ENCODE peak calls at places on chromosomes 4 and X, in eight cellular contexts. H, A, M, W, Y, C, E and U are unnamed samples.

GRCh38 chrX:43654431-43655150 is 1.5 kb upstream of the MAOA start:
- DNase-seq in H (peak), A (peak), M (peak), W (peak), Y (peak), C (peak), E (peak), U (peak)

GRCh38 chr4:168475745-168476144 is 4.5 kb downstream of the DDX60L start:
- DNase-seq in H (no peak), A (no peak), M (no peak), W (peak), Y (peak), C (no peak), E (no peak), U (no peak)

GRCh38 chr4:39259571-39260330 is 77.4 kb downstream of the WDR19 start:
- DNase-seq in H (no peak), A (no peak), M (no peak), W (no peak), Y (no peak), C (no peak), E (no peak), U (no peak)

GRCh38 chr4:38071801-38072567 is 111.8 kb downstream of the PTTG2 start:
- DNase-seq in H (peak), A (no peak), M (no peak), W (no peak), Y (peak), C (no peak), E (no peak), U (no peak)

GRCh38 chrX:147079457-147079856 is 264.9 kb upstream of the CXorf51A start:
- DNase-seq in H (no peak), A (no peak), M (no peak), W (no peak), Y (no peak), C (no peak), E (no peak), U (no peak)

GRCh38 chr4:16472537-16472936 is 246.3 kb upstream of the TAPT1 start:
- DNase-seq in H (no peak), A (no peak), M (no peak), W (no peak), Y (no peak), C (no peak), E (no peak), U (no peak)

GRCh38 chr4:133598779-133599178 is 449.7 kb downstream of the PCDH10 start:
- DNase-seq in H (no peak), A (no peak), M (no peak), W (no peak), Y (no peak), C (no peak), E (no peak), U (no peak)

GRCh38 chr4:153545822-153546221 is 79.7 kb downstream of the TMEM131L start:
- DNase-seq in H (no peak), A (no peak), M (no peak), W (no peak), Y (no peak), C (no peak), E (no peak), U (no peak)

GRCh38 chrX:30488092-30488491 is 89.5 kb downstream of the TASL start:
- DNase-seq in H (no peak), A (no peak), M (no peak), W (no peak), Y (peak), C (no peak), E (peak), U (no peak)

GRCh38 chrX:11535156-11535919 is 130.4 kb downstream of the ARHGAP6 start:
- DNase-seq in H (no peak), A (no peak), M (no peak), W (no peak), Y (no peak), C (no peak), E (no peak), U (no peak)

DNA sequence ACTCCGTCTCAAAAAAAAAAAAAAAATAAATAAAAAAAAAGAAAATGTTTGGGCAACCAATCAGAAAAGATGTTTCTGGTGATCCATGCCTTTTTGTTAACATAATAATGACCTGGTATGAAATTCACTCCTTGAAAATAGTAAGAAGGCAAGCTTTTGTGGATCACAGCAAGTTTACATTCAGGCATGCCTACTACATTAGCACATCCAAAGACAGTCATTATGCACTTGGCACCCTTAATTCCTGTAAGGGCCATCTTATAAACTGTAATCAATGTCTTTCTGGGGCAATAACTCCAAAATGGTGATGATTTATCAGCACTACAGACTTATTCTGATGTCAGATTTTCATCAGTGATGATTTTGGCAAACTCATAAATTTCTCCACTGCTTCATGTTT is 1871.6 kb upstream of the AGA start:
- DNase-seq in H (no peak), A (no peak), M (no peak), W (no peak), Y (no peak), C (no peak), E (no peak), U (no peak)
- TF ChIP-seq POLR2A in H (no peak), A (no peak), M (no peak), W (no peak), Y (no peak), C (no peak), E (no peak), U (no peak)

GRCh38 chr4:2008921-2009650 is at the start of gene NELFA:
- DNase-seq in H (peak), A (peak), M (peak), W (peak), Y (peak), C (peak), E (peak), U (peak)
- TF ChIP-seq POLR2A in H (peak), A (peak), M (peak), W (peak), Y (peak), C (peak), E (peak), U (peak)

GRCh38 chrX:45379186-45379585 is 178.5 kb upstream of the DIPK2B start:
- DNase-seq in H (no peak), A (no peak), M (no peak), W (no peak), Y (no peak), C (no peak), E (no peak), U (no peak)
- TF ChIP-seq POLR2A in H (no peak), A (no peak), M (no peak), W (no peak), Y (no peak), C (no peak), E (no peak), U (no peak)

GRCh38 chr4:70818173-70818856 is 21.4 kb downstream of the GRSF1 start:
- DNase-seq in H (no peak), A (no peak), M (no peak), W (no peak), Y (peak), C (no peak), E (no peak), U (no peak)
- TF ChIP-seq POLR2A in H (no peak), A (no peak), M (no peak), W (no peak), Y (no peak), C (no peak), E (no peak), U (no peak)